ENCODE peak calls at places on chromosomes 1 and 21, in nine cellular contexts. One of them, this sample, is unnamed.

GRCh38 chr1:31856140-31856539 is 40.3 kb upstream of the SPOCD1 start:
- DNase-seq in HS-27A: no peak
- DNase-seq in mammary epithelial cell: no peak
- DNase-seq in psoas muscle: no peak
- DNase-seq in aorta: no peak
- DNase-seq in ovary: no peak
- DNase-seq in stimulated activated CD8-positive, alpha-beta memory T cell treated with anti-CD3 and anti-CD28 coated beads, Interleukin-4, amount 100 ng/mL, for 48 hours: no peak
- DNase-seq in effector memory CD8-positive, alpha-beta T cell: no peak
- DNase-seq in mucosa of descending colon: no peak
- DNase-seq in this sample: no peak

GRCh38 chr1:236421022-236421421 is 26.9 kb downstream of the EDARADD start:
- DNase-seq in HS-27A: no peak
- DNase-seq in mammary epithelial cell: peak
- DNase-seq in psoas muscle: no peak
- DNase-seq in aorta: no peak
- DNase-seq in ovary: no peak
- DNase-seq in stimulated activated CD8-positive, alpha-beta memory T cell treated with anti-CD3 and anti-CD28 coated beads, Interleukin-4, amount 100 ng/mL, for 48 hours: no peak
- DNase-seq in effector memory CD8-positive, alpha-beta T cell: no peak
- DNase-seq in mucosa of descending colon: no peak
- DNase-seq in this sample: no peak

GRCh38 chr1:7970250-7970649 is 8.7 kb downstream of the PARK7 start:
- DNase-seq in HS-27A: no peak
- DNase-seq in mammary epithelial cell: no peak
- DNase-seq in psoas muscle: no peak
- DNase-seq in aorta: no peak
- DNase-seq in ovary: no peak
- DNase-seq in stimulated activated CD8-positive, alpha-beta memory T cell treated with anti-CD3 and anti-CD28 coated beads, Interleukin-4, amount 100 ng/mL, for 48 hours: no peak
- DNase-seq in effector memory CD8-positive, alpha-beta T cell: no peak
- DNase-seq in mucosa of descending colon: no peak
- DNase-seq in this sample: no peak

GRCh38 chr1:62175568-62176179 is 19.0 kb upstream of the L1TD1 start:
- DNase-seq in HS-27A: peak
- DNase-seq in mammary epithelial cell: peak
- DNase-seq in psoas muscle: no peak
- DNase-seq in aorta: no peak
- DNase-seq in ovary: no peak
- DNase-seq in stimulated activated CD8-positive, alpha-beta memory T cell treated with anti-CD3 and anti-CD28 coated beads, Interleukin-4, amount 100 ng/mL, for 48 hours: peak
- DNase-seq in effector memory CD8-positive, alpha-beta T cell: peak
- DNase-seq in mucosa of descending colon: no peak
- DNase-seq in this sample: no peak

GRCh38 chr1:166603296-166603695 is 236.0 kb upstream of the POGK start:
- DNase-seq in HS-27A: no peak
- DNase-seq in mammary epithelial cell: peak
- DNase-seq in psoas muscle: no peak
- DNase-seq in aorta: no peak
- DNase-seq in ovary: no peak
- DNase-seq in stimulated activated CD8-positive, alpha-beta memory T cell treated with anti-CD3 and anti-CD28 coated beads, Interleukin-4, amount 100 ng/mL, for 48 hours: no peak
- DNase-seq in effector memory CD8-positive, alpha-beta T cell: no peak
- DNase-seq in mucosa of descending colon: no peak
- DNase-seq in this sample: no peak

GRCh38 chr1:236983818-236984217 is 20.4 kb downstream of the MT1HL1 start:
- DNase-seq in HS-27A: no peak
- DNase-seq in mammary epithelial cell: no peak
- DNase-seq in psoas muscle: no peak
- DNase-seq in aorta: no peak
- DNase-seq in ovary: no peak
- DNase-seq in stimulated activated CD8-positive, alpha-beta memory T cell treated with anti-CD3 and anti-CD28 coated beads, Interleukin-4, amount 100 ng/mL, for 48 hours: no peak
- DNase-seq in effector memory CD8-positive, alpha-beta T cell: no peak
- DNase-seq in mucosa of descending colon: no peak
- DNase-seq in this sample: no peak

GRCh38 chr1:233909195-233909594 is 4.7 kb downstream of the SLC35F3 start:
- DNase-seq in HS-27A: peak
- DNase-seq in mammary epithelial cell: peak
- DNase-seq in psoas muscle: no peak
- DNase-seq in aorta: no peak
- DNase-seq in ovary: no peak
- DNase-seq in stimulated activated CD8-positive, alpha-beta memory T cell treated with anti-CD3 and anti-CD28 coated beads, Interleukin-4, amount 100 ng/mL, for 48 hours: no peak
- DNase-seq in effector memory CD8-positive, alpha-beta T cell: no peak
- DNase-seq in mucosa of descending colon: no peak
- DNase-seq in this sample: no peak

GRCh38 chr1:222880586-222880985 is 65.7 kb downstream of the DISP1 start:
- DNase-seq in HS-27A: no peak
- DNase-seq in mammary epithelial cell: peak
- DNase-seq in psoas muscle: no peak
- DNase-seq in aorta: no peak
- DNase-seq in ovary: no peak
- DNase-seq in stimulated activated CD8-positive, alpha-beta memory T cell treated with anti-CD3 and anti-CD28 coated beads, Interleukin-4, amount 100 ng/mL, for 48 hours: peak
- DNase-seq in effector memory CD8-positive, alpha-beta T cell: no peak
- DNase-seq in mucosa of descending colon: no peak
- DNase-seq in this sample: no peak

GRCh38 chr1:173429517-173430477 is 47.3 kb upstream of the PRDX6 start:
- DNase-seq in HS-27A: peak
- DNase-seq in mammary epithelial cell: peak
- DNase-seq in psoas muscle: peak
- DNase-seq in aorta: peak
- DNase-seq in ovary: peak
- DNase-seq in stimulated activated CD8-positive, alpha-beta memory T cell treated with anti-CD3 and anti-CD28 coated beads, Interleukin-4, amount 100 ng/mL, for 48 hours: peak
- DNase-seq in effector memory CD8-positive, alpha-beta T cell: peak
- DNase-seq in mucosa of descending colon: peak
- DNase-seq in this sample: peak

GRCh38 chr1:39196244-39197215 is 8.0 kb upstream of the MACF1 start:
- DNase-seq in HS-27A: no peak
- DNase-seq in mammary epithelial cell: peak
- DNase-seq in psoas muscle: no peak
- DNase-seq in aorta: no peak
- DNase-seq in ovary: no peak
- DNase-seq in stimulated activated CD8-positive, alpha-beta memory T cell treated with anti-CD3 and anti-CD28 coated beads, Interleukin-4, amount 100 ng/mL, for 48 hours: peak
- DNase-seq in effector memory CD8-positive, alpha-beta T cell: peak
- DNase-seq in mucosa of descending colon: no peak
- DNase-seq in this sample: peak

GRCh38 chr1:67149179-67149770 is 14.5 kb upstream of the C1orf141 start:
- DNase-seq in HS-27A: peak
- DNase-seq in mammary epithelial cell: peak
- DNase-seq in psoas muscle: peak
- DNase-seq in aorta: no peak
- DNase-seq in ovary: peak
- DNase-seq in stimulated activated CD8-positive, alpha-beta memory T cell treated with anti-CD3 and anti-CD28 coated beads, Interleukin-4, amount 100 ng/mL, for 48 hours: peak
- DNase-seq in effector memory CD8-positive, alpha-beta T cell: peak
- DNase-seq in mucosa of descending colon: peak
- DNase-seq in this sample: peak

GRCh38 chr1:109438798-109439297 is 12.6 kb upstream of the PSMA5 start:
- DNase-seq in HS-27A: peak
- DNase-seq in mammary epithelial cell: peak
- DNase-seq in psoas muscle: no peak
- DNase-seq in aorta: no peak
- DNase-seq in ovary: no peak
- DNase-seq in stimulated activated CD8-positive, alpha-beta memory T cell treated with anti-CD3 and anti-CD28 coated beads, Interleukin-4, amount 100 ng/mL, for 48 hours: no peak
- DNase-seq in effector memory CD8-positive, alpha-beta T cell: no peak
- DNase-seq in mucosa of descending colon: no peak
- DNase-seq in this sample: no peak

GRCh38 chr1:9874959-9875635 is 35.0 kb downstream of the CTNNBIP1 start:
- DNase-seq in HS-27A: peak
- DNase-seq in mammary epithelial cell: peak
- DNase-seq in psoas muscle: peak
- DNase-seq in aorta: peak
- DNase-seq in ovary: peak
- DNase-seq in stimulated activated CD8-positive, alpha-beta memory T cell treated with anti-CD3 and anti-CD28 coated beads, Interleukin-4, amount 100 ng/mL, for 48 hours: peak
- DNase-seq in effector memory CD8-positive, alpha-beta T cell: peak
- DNase-seq in mucosa of descending colon: peak
- DNase-seq in this sample: peak

GRCh38 chr1:245091818-245092637 is 62.8 kb upstream of the KIF26B start:
- DNase-seq in HS-27A: peak
- DNase-seq in mammary epithelial cell: peak
- DNase-seq in psoas muscle: no peak
- DNase-seq in aorta: no peak
- DNase-seq in ovary: peak
- DNase-seq in stimulated activated CD8-positive, alpha-beta memory T cell treated with anti-CD3 and anti-CD28 coated beads, Interleukin-4, amount 100 ng/mL, for 48 hours: no peak
- DNase-seq in effector memory CD8-positive, alpha-beta T cell: no peak
- DNase-seq in mucosa of descending colon: no peak
- DNase-seq in this sample: no peak

GRCh38 chr1:61808968-61809367 is 66.7 kb downstream of the PATJ start:
- DNase-seq in HS-27A: peak
- DNase-seq in mammary epithelial cell: no peak
- DNase-seq in psoas muscle: no peak
- DNase-seq in aorta: no peak
- DNase-seq in ovary: no peak
- DNase-seq in stimulated activated CD8-positive, alpha-beta memory T cell treated with anti-CD3 and anti-CD28 coated beads, Interleukin-4, amount 100 ng/mL, for 48 hours: no peak
- DNase-seq in effector memory CD8-positive, alpha-beta T cell: no peak
- DNase-seq in mucosa of descending colon: no peak
- DNase-seq in this sample: no peak

GRCh38 chr1:59674605-59675004 is 140.1 kb upstream of the HOOK1 start:
- DNase-seq in HS-27A: no peak
- DNase-seq in mammary epithelial cell: peak
- DNase-seq in psoas muscle: no peak
- DNase-seq in aorta: no peak
- DNase-seq in ovary: no peak
- DNase-seq in stimulated activated CD8-positive, alpha-beta memory T cell treated with anti-CD3 and anti-CD28 coated beads, Interleukin-4, amount 100 ng/mL, for 48 hours: no peak
- DNase-seq in effector memory CD8-positive, alpha-beta T cell: no peak
- DNase-seq in mucosa of descending colon: no peak
- DNase-seq in this sample: no peak

GRCh38 chr1:225700164-225700740 is 47.3 kb upstream of the ENAH start:
- DNase-seq in HS-27A: peak
- DNase-seq in mammary epithelial cell: peak
- DNase-seq in psoas muscle: no peak
- DNase-seq in aorta: no peak
- DNase-seq in ovary: no peak
- DNase-seq in stimulated activated CD8-positive, alpha-beta memory T cell treated with anti-CD3 and anti-CD28 coated beads, Interleukin-4, amount 100 ng/mL, for 48 hours: no peak
- DNase-seq in effector memory CD8-positive, alpha-beta T cell: no peak
- DNase-seq in mucosa of descending colon: no peak
- DNase-seq in this sample: no peak

GRCh38 chr1:70528591-70529333 is 117.7 kb downstream of the CTH start:
- DNase-seq in HS-27A: no peak
- DNase-seq in mammary epithelial cell: peak
- DNase-seq in psoas muscle: no peak
- DNase-seq in aorta: no peak
- DNase-seq in ovary: no peak
- DNase-seq in stimulated activated CD8-positive, alpha-beta memory T cell treated with anti-CD3 and anti-CD28 coated beads, Interleukin-4, amount 100 ng/mL, for 48 hours: peak
- DNase-seq in effector memory CD8-positive, alpha-beta T cell: no peak
- DNase-seq in mucosa of descending colon: no peak
- DNase-seq in this sample: no peak

GRCh38 chr21:37684115-37684493 is 232.2 kb downstream of the KCNJ6 start:
- DNase-seq in HS-27A: no peak
- DNase-seq in mammary epithelial cell: no peak
- DNase-seq in psoas muscle: no peak
- DNase-seq in aorta: no peak
- DNase-seq in ovary: no peak
- DNase-seq in stimulated activated CD8-positive, alpha-beta memory T cell treated with anti-CD3 and anti-CD28 coated beads, Interleukin-4, amount 100 ng/mL, for 48 hours: no peak
- DNase-seq in effector memory CD8-positive, alpha-beta T cell: no peak
- DNase-seq in mucosa of descending colon: no peak
- DNase-seq in this sample: no peak

GRCh38 chr1:241081473-241081872 is 275.5 kb downstream of the RGS7 start:
- DNase-seq in HS-27A: no peak
- DNase-seq in mammary epithelial cell: no peak
- DNase-seq in psoas muscle: no peak
- DNase-seq in aorta: no peak
- DNase-seq in ovary: no peak
- DNase-seq in stimulated activated CD8-positive, alpha-beta memory T cell treated with anti-CD3 and anti-CD28 coated beads, Interleukin-4, amount 100 ng/mL, for 48 hours: no peak
- DNase-seq in effector memory CD8-positive, alpha-beta T cell: no peak
- DNase-seq in mucosa of descending colon: no peak
- DNase-seq in this sample: no peak

GRCh38 chr1:84907095-84907827 is 14.3 kb upstream of the LPAR3 start:
- DNase-seq in HS-27A: no peak
- DNase-seq in mammary epithelial cell: peak
- DNase-seq in psoas muscle: no peak
- DNase-seq in aorta: no peak
- DNase-seq in ovary: no peak
- DNase-seq in stimulated activated CD8-positive, alpha-beta memory T cell treated with anti-CD3 and anti-CD28 coated beads, Interleukin-4, amount 100 ng/mL, for 48 hours: no peak
- DNase-seq in effector memory CD8-positive, alpha-beta T cell: no peak
- DNase-seq in mucosa of descending colon: no peak
- DNase-seq in this sample: no peak

GRCh38 chr1:183195146-183195571 is 9.1 kb downstream of the LAMC2 start:
- DNase-seq in HS-27A: no peak
- DNase-seq in mammary epithelial cell: peak
- DNase-seq in psoas muscle: no peak
- DNase-seq in aorta: no peak
- DNase-seq in ovary: no peak
- DNase-seq in stimulated activated CD8-positive, alpha-beta memory T cell treated with anti-CD3 and anti-CD28 coated beads, Interleukin-4, amount 100 ng/mL, for 48 hours: no peak
- DNase-seq in effector memory CD8-positive, alpha-beta T cell: no peak
- DNase-seq in mucosa of descending colon: no peak
- DNase-seq in this sample: no peak

GRCh38 chr1:27527857-27528700 is 38.1 kb upstream of the WASF2 start:
- DNase-seq in HS-27A: no peak
- DNase-seq in mammary epithelial cell: peak
- DNase-seq in psoas muscle: no peak
- DNase-seq in aorta: no peak
- DNase-seq in ovary: peak
- DNase-seq in stimulated activated CD8-positive, alpha-beta memory T cell treated with anti-CD3 and anti-CD28 coated beads, Interleukin-4, amount 100 ng/mL, for 48 hours: peak
- DNase-seq in effector memory CD8-positive, alpha-beta T cell: peak
- DNase-seq in mucosa of descending colon: peak
- DNase-seq in this sample: peak

GRCh38 chr1:3981261-3981660 is 81.2 kb upstream of the C1orf174 start:
- DNase-seq in HS-27A: no peak
- DNase-seq in mammary epithelial cell: no peak
- DNase-seq in psoas muscle: no peak
- DNase-seq in aorta: no peak
- DNase-seq in ovary: no peak
- DNase-seq in stimulated activated CD8-positive, alpha-beta memory T cell treated with anti-CD3 and anti-CD28 coated beads, Interleukin-4, amount 100 ng/mL, for 48 hours: no peak
- DNase-seq in effector memory CD8-positive, alpha-beta T cell: no peak
- DNase-seq in mucosa of descending colon: no peak
- DNase-seq in this sample: no peak

GRCh38 chr1:184366992-184367391 is 19.8 kb upstream of the C1orf21 start:
- DNase-seq in HS-27A: no peak
- DNase-seq in mammary epithelial cell: no peak
- DNase-seq in psoas muscle: no peak
- DNase-seq in aorta: no peak
- DNase-seq in ovary: no peak
- DNase-seq in stimulated activated CD8-positive, alpha-beta memory T cell treated with anti-CD3 and anti-CD28 coated beads, Interleukin-4, amount 100 ng/mL, for 48 hours: no peak
- DNase-seq in effector memory CD8-positive, alpha-beta T cell: no peak
- DNase-seq in mucosa of descending colon: no peak
- DNase-seq in this sample: no peak

GRCh38 chr1:55316494-55316893 is 101.3 kb upstream of the USP24 start:
- DNase-seq in HS-27A: no peak
- DNase-seq in mammary epithelial cell: no peak
- DNase-seq in psoas muscle: no peak
- DNase-seq in aorta: no peak
- DNase-seq in ovary: no peak
- DNase-seq in stimulated activated CD8-positive, alpha-beta memory T cell treated with anti-CD3 and anti-CD28 coated beads, Interleukin-4, amount 100 ng/mL, for 48 hours: no peak
- DNase-seq in effector memory CD8-positive, alpha-beta T cell: no peak
- DNase-seq in mucosa of descending colon: no peak
- DNase-seq in this sample: no peak

GRCh38 chr1:67060811-67061218 is 6.9 kb upstream of the SLC35D1 start:
- DNase-seq in HS-27A: peak
- DNase-seq in mammary epithelial cell: peak
- DNase-seq in psoas muscle: no peak
- DNase-seq in aorta: no peak
- DNase-seq in ovary: no peak
- DNase-seq in stimulated activated CD8-positive, alpha-beta memory T cell treated with anti-CD3 and anti-CD28 coated beads, Interleukin-4, amount 100 ng/mL, for 48 hours: no peak
- DNase-seq in effector memory CD8-positive, alpha-beta T cell: no peak
- DNase-seq in mucosa of descending colon: no peak
- DNase-seq in this sample: no peak

GRCh38 chr21:14757533-14758327 is 211.6 kb upstream of the SAMSN1 start:
- DNase-seq in HS-27A: peak
- DNase-seq in mammary epithelial cell: no peak
- DNase-seq in psoas muscle: no peak
- DNase-seq in aorta: no peak
- DNase-seq in ovary: no peak
- DNase-seq in stimulated activated CD8-positive, alpha-beta memory T cell treated with anti-CD3 and anti-CD28 coated beads, Interleukin-4, amount 100 ng/mL, for 48 hours: no peak
- DNase-seq in effector memory CD8-positive, alpha-beta T cell: no peak
- DNase-seq in mucosa of descending colon: no peak
- DNase-seq in this sample: no peak

GRCh38 chr1:11793819-11794218 is 11.9 kb downstream of the MTHFR start:
- DNase-seq in HS-27A: no peak
- DNase-seq in mammary epithelial cell: no peak
- DNase-seq in psoas muscle: no peak
- DNase-seq in aorta: peak
- DNase-seq in ovary: no peak
- DNase-seq in stimulated activated CD8-positive, alpha-beta memory T cell treated with anti-CD3 and anti-CD28 coated beads, Interleukin-4, amount 100 ng/mL, for 48 hours: no peak
- DNase-seq in effector memory CD8-positive, alpha-beta T cell: no peak
- DNase-seq in mucosa of descending colon: no peak
- DNase-seq in this sample: no peak

GRCh38 chr1:231065510-231066241 is 25.6 kb upstream of the FAM89A start:
- DNase-seq in HS-27A: no peak
- DNase-seq in mammary epithelial cell: no peak
- DNase-seq in psoas muscle: no peak
- DNase-seq in aorta: no peak
- DNase-seq in ovary: no peak
- DNase-seq in stimulated activated CD8-positive, alpha-beta memory T cell treated with anti-CD3 and anti-CD28 coated beads, Interleukin-4, amount 100 ng/mL, for 48 hours: no peak
- DNase-seq in effector memory CD8-positive, alpha-beta T cell: no peak
- DNase-seq in mucosa of descending colon: no peak
- DNase-seq in this sample: no peak

GRCh38 chr21:25952306-25952705 is 217.5 kb downstream of the GABPA start:
- DNase-seq in HS-27A: no peak
- DNase-seq in mammary epithelial cell: peak
- DNase-seq in psoas muscle: no peak
- DNase-seq in aorta: no peak
- DNase-seq in ovary: no peak
- DNase-seq in stimulated activated CD8-positive, alpha-beta memory T cell treated with anti-CD3 and anti-CD28 coated beads, Interleukin-4, amount 100 ng/mL, for 48 hours: no peak
- DNase-seq in effector memory CD8-positive, alpha-beta T cell: no peak
- DNase-seq in mucosa of descending colon: no peak
- DNase-seq in this sample: no peak

This sample was measured in activated effector memory CD4-positive, alpha-beta T cell treated with anti-CD3 and anti-CD28 coated beads, Interleukin-2, amount 50 U/mL, for 16 hours.